ENCODE peak calls at places on chromosomes 5 and 9, in five cellular contexts. S, X, R, N and Z are unnamed samples.
A peak's percentile ranks its signal among the peaks of the same experiment; 100 is the strongest.

GRCh38 chr5:140072812-140073211 is 29.7 kb upstream of the NRG2 start:
- DNase-seq in X (no peak), N (no peak), S (no peak), R (no peak), Z (no peak)

GRCh38 chr5:107472620-107473064 is 198.1 kb downstream of the EFNA5 start:
- DNase-seq in N (no peak), X (no peak), S (no peak), R (peak; percentile 63), Z (no peak)

GRCh38 chr9:32359452-32359851 is 25.0 kb upstream of the ACO1 start:
- DNase-seq in X (no peak), N (no peak), R (no peak), S (no peak), Z (no peak)

GRCh38 chr9:119556129-119556875 is 187.1 kb upstream of the BRINP1 start:
- DNase-seq in N (peak; percentile 28), X (no peak), R (peak; percentile 54), S (peak; percentile 77), Z (peak; percentile 67)

GRCh38 chr9:4590430-4591122 is 71.5 kb upstream of the PLPP6 start:
- DNase-seq in R (no peak), N (no peak), X (no peak), S (no peak), Z (no peak)

GRCh38 chr5:89703799-89704198 is 705.8 kb downstream of the CETN3 start:
- DNase-seq in S (no peak), X (no peak), R (peak; percentile 39), N (no peak), Z (no peak)

GRCh38 chr5:156356238-156356637 is 29.3 kb downstream of the SGCD start:
- DNase-seq in N (no peak), R (no peak), X (no peak), S (no peak), Z (no peak)

GRCh38 chr5:133051117-133051546 is 681 bp upstream of the HSPA4 start:
- DNase-seq in S (no peak), X (no peak), N (no peak), R (no peak), Z (no peak)

GRCh38 chr9:94889627-94890026 is 163.1 kb downstream of the AOPEP start:
- DNase-seq in X (no peak), R (no peak), S (no peak), N (no peak), Z (no peak)

DNA sequence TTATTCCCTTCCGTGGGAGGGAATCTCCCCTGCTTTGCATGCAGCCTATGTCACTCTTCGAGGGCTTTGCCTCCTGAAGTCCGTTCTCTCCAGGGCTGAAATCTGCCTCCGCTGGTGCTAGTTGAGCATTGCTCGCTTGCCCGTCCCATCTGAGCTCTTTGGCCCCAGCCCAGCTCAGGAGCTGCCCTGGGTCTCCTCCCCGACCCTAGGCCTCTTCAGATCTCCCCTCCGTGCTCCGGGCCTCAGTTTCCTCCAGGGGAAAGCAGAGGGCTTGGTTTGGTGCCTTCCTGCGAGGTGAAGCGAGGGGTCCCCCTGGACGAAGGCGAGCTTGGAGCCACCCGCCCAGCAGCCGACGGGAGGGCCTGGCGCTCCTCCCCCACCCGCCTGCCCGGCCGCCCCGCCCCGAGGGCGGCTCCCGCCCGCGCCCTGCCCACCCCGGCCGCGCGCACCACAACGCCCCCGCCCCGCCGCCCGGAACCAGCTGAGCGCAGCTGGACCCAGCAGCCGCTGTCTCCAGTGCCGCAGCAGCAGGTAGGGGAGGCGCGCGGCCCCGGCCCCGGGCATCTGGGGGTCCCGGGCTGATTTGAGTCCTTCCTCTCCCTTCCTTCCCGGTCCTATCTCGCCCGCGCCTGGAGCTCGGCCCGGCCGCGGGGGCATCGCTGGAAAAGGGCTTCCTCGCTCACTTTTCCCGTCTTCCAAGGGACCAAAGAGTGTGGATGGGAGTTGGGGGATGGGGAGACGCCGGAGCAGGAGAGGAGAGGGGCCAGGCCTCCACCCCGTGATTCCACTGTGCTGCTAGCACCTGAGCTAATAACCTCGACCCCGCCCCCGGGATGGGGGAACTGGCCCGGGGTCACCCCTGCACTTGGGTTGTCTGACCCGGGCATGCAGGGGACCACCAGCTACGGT is at the start of gene GSN:
- DNase-seq in X (peak; percentile 71), S (peak; percentile 89), N (peak; percentile 87), R (peak; percentile 50), Z (peak; percentile 87)
- TF ChIP-seq CTCF in X (no peak), S (no peak), N (no peak), R (no peak), Z (no peak)

GRCh38 chr5:158506648-158507047 is 593.1 kb downstream of the EBF1 start:
- DNase-seq in X (no peak), S (no peak), N (no peak), R (no peak), Z (no peak)

GRCh38 chr5:158499680-158499998 is 600.1 kb downstream of the EBF1 start:
- DNase-seq in X (no peak), R (no peak), S (no peak), N (no peak), Z (no peak)

GRCh38 chr5:158500019-158500418 is 599.7 kb downstream of the EBF1 start:
- DNase-seq in N (no peak), S (no peak), X (no peak), R (no peak), Z (no peak)

GRCh38 chr5:158498959-158499679 is 600.6 kb downstream of the EBF1 start:
- DNase-seq in S (no peak), R (no peak), X (no peak), N (no peak), Z (no peak)

GRCh38 chr5:158502686-158503085 is 597.0 kb downstream of the EBF1 start:
- DNase-seq in S (peak; percentile 53), X (no peak), N (no peak), R (no peak), Z (no peak)
- TF ChIP-seq CTCF in S (no peak), X (no peak), N (no peak), R (no peak), Z (no peak)

DNA sequence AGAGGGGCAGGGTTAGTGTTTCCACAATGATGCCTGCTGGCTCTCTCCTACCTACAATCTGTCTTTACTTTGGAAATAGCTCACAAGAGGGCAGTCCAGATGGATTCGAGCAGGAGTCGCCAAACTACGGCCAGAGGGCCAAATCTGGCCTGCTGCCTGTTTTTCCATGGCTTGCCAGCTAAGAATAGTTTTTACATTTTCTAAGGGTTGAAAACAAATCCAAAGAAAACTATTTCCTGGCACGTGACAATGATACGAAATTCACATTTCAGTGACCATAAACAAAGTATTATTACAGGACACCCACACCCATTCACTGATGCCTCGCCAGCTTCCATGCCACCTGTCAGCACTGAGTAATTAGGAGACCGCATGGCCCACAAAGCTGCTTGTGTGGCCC is 162.9 kb upstream of the WWC1 start:
- DNase-seq in S (no peak), R (no peak), X (no peak), N (no peak), Z (no peak)
- TF ChIP-seq CTCF in S (no peak), R (no peak), X (no peak), N (no peak), Z (no peak)

DNA sequence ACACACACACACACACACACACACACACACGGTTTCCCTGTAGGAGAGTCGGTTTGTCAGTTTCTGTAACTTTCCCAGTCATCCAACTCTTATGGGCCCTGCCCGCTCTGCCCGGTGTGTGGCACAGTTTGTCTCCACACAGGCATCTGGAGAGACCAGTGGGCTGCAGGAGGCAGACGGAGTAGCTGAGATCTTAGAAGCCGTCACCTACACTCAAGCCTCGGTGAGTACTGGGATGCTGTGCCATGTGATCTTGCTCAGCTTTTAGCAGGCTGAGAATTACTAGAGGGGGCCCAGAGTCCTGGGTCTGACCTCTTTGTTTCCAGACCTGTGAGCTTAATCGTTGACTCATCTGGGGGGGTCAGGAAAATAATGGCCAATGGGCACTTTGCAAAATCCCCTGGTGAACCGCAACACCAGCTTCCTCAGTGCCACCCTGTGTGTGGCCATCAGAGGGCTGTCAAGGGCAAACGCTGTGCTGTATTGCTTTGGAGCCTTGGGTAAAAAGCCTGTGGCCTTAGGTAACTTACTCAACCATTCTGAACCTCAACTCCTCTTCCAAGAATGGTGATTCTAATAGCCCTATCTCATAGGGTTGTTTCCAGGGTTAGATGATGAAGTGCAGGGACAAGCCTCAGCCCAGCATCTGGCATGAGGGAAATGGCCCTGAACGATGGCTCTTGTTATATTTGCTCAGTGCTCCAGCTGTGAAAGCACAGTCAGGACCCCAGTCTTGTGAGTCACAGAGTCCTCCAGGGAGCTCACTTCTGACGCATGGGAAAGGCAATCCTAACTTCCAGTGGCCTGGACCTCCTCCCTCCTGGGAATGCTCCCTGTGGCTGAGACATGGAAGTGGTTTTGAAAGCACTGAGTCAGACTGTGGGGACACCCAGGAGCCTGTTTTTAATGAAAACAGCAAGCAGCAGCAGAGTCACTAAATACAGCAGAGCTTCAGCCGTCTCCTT is 45.6 kb downstream of the COL15A1 start:
- DNase-seq in R (peak; percentile 94), S (peak; percentile 89), X (no peak), N (no peak), Z (no peak)
- TF ChIP-seq CTCF in R (peak; percentile 44), S (no peak), X (no peak), N (no peak), Z (no peak)

GRCh38 chr5:61362796-61363364 is 30.8 kb downstream of the ZSWIM6 start:
- DNase-seq in X (no peak), N (no peak), R (no peak), S (no peak), Z (no peak)
- TF ChIP-seq CTCF in X (no peak), N (no peak), R (peak; percentile 32), S (no peak), Z (peak; percentile 11)